ENCODE peak calls at places on chromosome 12, in ten cellular contexts. One of them, this sample, is unnamed.

GRCh38 chr12:25052191-25053020 is 103.5 kb upstream of the BCAT1 start:
- DNase-seq in suprapubic skin: no peak
- DNase-seq in PC-9: no peak
- DNase-seq in neural progenitor cell: no peak
- DNase-seq in effector memory CD4-positive, alpha-beta T cell: peak; percentile 21
- DNase-seq in pancreas: no peak
- DNase-seq in CD8-positive, alpha-beta memory T cell: peak; percentile 87
- DNase-seq in left ventricle myocardium inferior: no peak
- DNase-seq in thyroid gland: no peak
- DNase-seq in K562: no peak
- DNase-seq in this sample: no peak

GRCh38 chr12:54549774-54550451 is 512 bp downstream of the PDE1B start:
- DNase-seq in left ventricle myocardium inferior: no peak
- DNase-seq in PC-9: no peak
- DNase-seq in thyroid gland: peak; percentile 30
- DNase-seq in pancreas: peak; percentile 68
- DNase-seq in effector memory CD4-positive, alpha-beta T cell: no peak
- DNase-seq in suprapubic skin: no peak
- DNase-seq in neural progenitor cell: peak; percentile 66
- DNase-seq in K562: no peak
- DNase-seq in CD8-positive, alpha-beta memory T cell: no peak
- DNase-seq in this sample: no peak

GRCh38 chr12:54364413-54364812 is at the start of gene GPR84:
- DNase-seq in PC-9: no peak
- DNase-seq in pancreas: no peak
- DNase-seq in neural progenitor cell: no peak
- DNase-seq in effector memory CD4-positive, alpha-beta T cell: no peak
- DNase-seq in left ventricle myocardium inferior: no peak
- DNase-seq in CD8-positive, alpha-beta memory T cell: no peak
- DNase-seq in K562: no peak
- DNase-seq in thyroid gland: no peak
- DNase-seq in suprapubic skin: no peak
- DNase-seq in this sample: no peak

GRCh38 chr12:25054076-25054782 is 105.3 kb upstream of the BCAT1 start:
- DNase-seq in PC-9: no peak
- DNase-seq in neural progenitor cell: no peak
- DNase-seq in suprapubic skin: no peak
- DNase-seq in K562: no peak
- DNase-seq in CD8-positive, alpha-beta memory T cell: no peak
- DNase-seq in effector memory CD4-positive, alpha-beta T cell: no peak
- DNase-seq in thyroid gland: no peak
- DNase-seq in left ventricle myocardium inferior: no peak
- DNase-seq in pancreas: no peak
- DNase-seq in this sample: no peak

GRCh38 chr12:115950959-115951358 is 326.5 kb downstream of the MED13L start:
- DNase-seq in suprapubic skin: no peak
- DNase-seq in PC-9: no peak
- DNase-seq in pancreas: no peak
- DNase-seq in K562: no peak
- DNase-seq in CD8-positive, alpha-beta memory T cell: no peak
- DNase-seq in effector memory CD4-positive, alpha-beta T cell: no peak
- DNase-seq in neural progenitor cell: no peak
- DNase-seq in left ventricle myocardium inferior: no peak
- DNase-seq in thyroid gland: no peak
- DNase-seq in this sample: no peak

GRCh38 chr12:106357549-106358409 is at the start of gene POLR3B:
- DNase-seq in K562: peak; percentile 98
- DNase-seq in left ventricle myocardium inferior: peak; percentile 95
- DNase-seq in neural progenitor cell: peak; percentile 97
- DNase-seq in CD8-positive, alpha-beta memory T cell: peak; percentile 96
- DNase-seq in pancreas: peak; percentile 98
- DNase-seq in thyroid gland: peak; percentile 97
- DNase-seq in PC-9: peak; percentile 84
- DNase-seq in suprapubic skin: peak; percentile 99
- DNase-seq in effector memory CD4-positive, alpha-beta T cell: peak; percentile 94
- DNase-seq in this sample: peak; percentile 96

GRCh38 chr12:111773801-111774551 is 7.2 kb downstream of the ALDH2 start:
- DNase-seq in K562: no peak
- DNase-seq in thyroid gland: peak; percentile 84
- DNase-seq in neural progenitor cell: peak; percentile 37
- DNase-seq in pancreas: no peak
- DNase-seq in left ventricle myocardium inferior: peak; percentile 72
- DNase-seq in PC-9: no peak
- DNase-seq in CD8-positive, alpha-beta memory T cell: no peak
- DNase-seq in suprapubic skin: peak; percentile 87
- DNase-seq in effector memory CD4-positive, alpha-beta T cell: no peak
- DNase-seq in this sample: peak; percentile 87

GRCh38 chr12:113299619-113300237 is 35.2 kb downstream of the SLC8B1 start:
- DNase-seq in K562: peak; percentile 89
- DNase-seq in effector memory CD4-positive, alpha-beta T cell: no peak
- DNase-seq in CD8-positive, alpha-beta memory T cell: no peak
- DNase-seq in pancreas: no peak
- DNase-seq in PC-9: peak; percentile 96
- DNase-seq in left ventricle myocardium inferior: peak; percentile 72
- DNase-seq in thyroid gland: peak; percentile 96
- DNase-seq in suprapubic skin: no peak
- DNase-seq in neural progenitor cell: peak; percentile 68
- DNase-seq in this sample: peak; percentile 48

GRCh38 chr12:38053655-38054464 is 262.7 kb upstream of the ALG10B start:
- DNase-seq in K562: peak; percentile 22
- DNase-seq in left ventricle myocardium inferior: no peak
- DNase-seq in PC-9: peak; percentile 70
- DNase-seq in effector memory CD4-positive, alpha-beta T cell: no peak
- DNase-seq in thyroid gland: no peak
- DNase-seq in CD8-positive, alpha-beta memory T cell: no peak
- DNase-seq in neural progenitor cell: no peak
- DNase-seq in suprapubic skin: no peak
- DNase-seq in pancreas: peak; percentile 76
- DNase-seq in this sample: no peak

GRCh38 chr12:65611396-65611795 is 212.9 kb upstream of the HMGA2 start:
- DNase-seq in suprapubic skin: no peak
- DNase-seq in CD8-positive, alpha-beta memory T cell: no peak
- DNase-seq in thyroid gland: no peak
- DNase-seq in left ventricle myocardium inferior: no peak
- DNase-seq in pancreas: no peak
- DNase-seq in effector memory CD4-positive, alpha-beta T cell: no peak
- DNase-seq in PC-9: no peak
- DNase-seq in neural progenitor cell: no peak
- DNase-seq in K562: no peak
- DNase-seq in this sample: no peak

GRCh38 chr12:66036317-66036716 is 94.2 kb downstream of the LLPH start:
- DNase-seq in neural progenitor cell: no peak
- DNase-seq in K562: no peak
- DNase-seq in PC-9: peak; percentile 54
- DNase-seq in thyroid gland: no peak
- DNase-seq in suprapubic skin: no peak
- DNase-seq in effector memory CD4-positive, alpha-beta T cell: no peak
- DNase-seq in CD8-positive, alpha-beta memory T cell: no peak
- DNase-seq in pancreas: peak; percentile 34
- DNase-seq in left ventricle myocardium inferior: peak; percentile 40
- DNase-seq in this sample: no peak

GRCh38 chr12:111404362-111405148 is 1.2 kb upstream of the SH2B3 start:
- DNase-seq in K562: peak; percentile 83
- DNase-seq in pancreas: no peak
- DNase-seq in thyroid gland: peak; percentile 40
- DNase-seq in left ventricle myocardium inferior: peak; percentile 38
- DNase-seq in neural progenitor cell: peak; percentile 57
- DNase-seq in CD8-positive, alpha-beta memory T cell: peak; percentile 35
- DNase-seq in suprapubic skin: no peak
- DNase-seq in PC-9: no peak
- DNase-seq in effector memory CD4-positive, alpha-beta T cell: peak; percentile 46
- DNase-seq in this sample: no peak

GRCh38 chr12:89070603-89071002 is 281.7 kb downstream of the DUSP6 start:
- DNase-seq in effector memory CD4-positive, alpha-beta T cell: no peak
- DNase-seq in PC-9: no peak
- DNase-seq in CD8-positive, alpha-beta memory T cell: no peak
- DNase-seq in suprapubic skin: no peak
- DNase-seq in pancreas: no peak
- DNase-seq in thyroid gland: no peak
- DNase-seq in neural progenitor cell: no peak
- DNase-seq in left ventricle myocardium inferior: no peak
- DNase-seq in K562: no peak
- DNase-seq in this sample: no peak

GRCh38 chr12:4251228-4251891 is 22.2 kb upstream of the CCND2 start:
- DNase-seq in effector memory CD4-positive, alpha-beta T cell: no peak
- DNase-seq in PC-9: no peak
- DNase-seq in pancreas: no peak
- DNase-seq in suprapubic skin: no peak
- DNase-seq in CD8-positive, alpha-beta memory T cell: peak; percentile 44
- DNase-seq in neural progenitor cell: no peak
- DNase-seq in left ventricle myocardium inferior: no peak
- DNase-seq in thyroid gland: no peak
- DNase-seq in K562: no peak
- DNase-seq in this sample: no peak

GRCh38 chr12:58172433-58173073 is 231.2 kb downstream of the ATP23 start:
- DNase-seq in PC-9: no peak
- DNase-seq in K562: no peak
- DNase-seq in CD8-positive, alpha-beta memory T cell: no peak
- DNase-seq in suprapubic skin: no peak
- DNase-seq in left ventricle myocardium inferior: no peak
- DNase-seq in neural progenitor cell: no peak
- DNase-seq in thyroid gland: no peak
- DNase-seq in pancreas: peak; percentile 23
- DNase-seq in effector memory CD4-positive, alpha-beta T cell: no peak
- DNase-seq in this sample: no peak

GRCh38 chr12:49108958-49109404 is 1.7 kb downstream of the LMBR1L start:
- DNase-seq in pancreas: no peak
- DNase-seq in neural progenitor cell: no peak
- DNase-seq in thyroid gland: peak; percentile 52
- DNase-seq in PC-9: no peak
- DNase-seq in suprapubic skin: no peak
- DNase-seq in CD8-positive, alpha-beta memory T cell: no peak
- DNase-seq in K562: no peak
- DNase-seq in effector memory CD4-positive, alpha-beta T cell: no peak
- DNase-seq in left ventricle myocardium inferior: peak; percentile 50
- DNase-seq in this sample: peak; percentile 66

GRCh38 chr12:49100380-49100779 is 5.8 kb upstream of the DHH start:
- DNase-seq in left ventricle myocardium inferior: no peak
- DNase-seq in suprapubic skin: no peak
- DNase-seq in neural progenitor cell: no peak
- DNase-seq in thyroid gland: no peak
- DNase-seq in CD8-positive, alpha-beta memory T cell: no peak
- DNase-seq in PC-9: no peak
- DNase-seq in pancreas: no peak
- DNase-seq in K562: no peak
- DNase-seq in effector memory CD4-positive, alpha-beta T cell: no peak
- DNase-seq in this sample: no peak

GRCh38 chr12:49109631-49110172 is 945 bp downstream of the LMBR1L start:
- DNase-seq in thyroid gland: no peak
- DNase-seq in K562: no peak
- DNase-seq in suprapubic skin: no peak
- DNase-seq in pancreas: no peak
- DNase-seq in CD8-positive, alpha-beta memory T cell: no peak
- DNase-seq in left ventricle myocardium inferior: no peak
- DNase-seq in effector memory CD4-positive, alpha-beta T cell: no peak
- DNase-seq in neural progenitor cell: no peak
- DNase-seq in PC-9: no peak
- DNase-seq in this sample: no peak

GRCh38 chr12:49105504-49106120 is 5.0 kb downstream of the LMBR1L start:
- DNase-seq in left ventricle myocardium inferior: peak; percentile 35
- DNase-seq in neural progenitor cell: no peak
- DNase-seq in thyroid gland: no peak
- DNase-seq in effector memory CD4-positive, alpha-beta T cell: no peak
- DNase-seq in suprapubic skin: no peak
- DNase-seq in PC-9: peak; percentile 89
- DNase-seq in pancreas: no peak
- DNase-seq in CD8-positive, alpha-beta memory T cell: no peak
- DNase-seq in K562: no peak
- DNase-seq in this sample: no peak

DNA sequence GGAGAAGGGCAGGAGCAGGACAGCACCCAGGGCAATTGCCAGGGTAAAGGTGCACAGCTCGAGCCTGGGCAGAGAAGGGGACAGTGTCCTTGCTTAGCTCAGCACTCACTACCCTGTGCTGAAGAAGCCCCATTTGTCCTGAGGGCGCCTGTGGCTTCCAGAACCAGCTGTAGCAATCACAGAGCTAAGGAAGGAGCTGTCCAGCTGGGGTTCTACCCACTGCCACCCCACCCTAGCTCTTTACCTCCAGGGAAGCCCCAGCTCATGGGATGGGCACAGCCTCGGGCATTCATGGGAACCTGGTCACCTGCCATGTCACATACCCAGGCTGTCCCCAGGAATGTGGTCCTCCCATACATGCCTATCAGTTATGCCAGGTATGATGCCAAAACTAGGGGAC is 5.8 kb downstream of the LMBR1L start:
- DNase-seq in PC-9: no peak
- DNase-seq in left ventricle myocardium inferior: no peak
- DNase-seq in effector memory CD4-positive, alpha-beta T cell: no peak
- DNase-seq in neural progenitor cell: no peak
- DNase-seq in K562: no peak
- DNase-seq in thyroid gland: no peak
- DNase-seq in CD8-positive, alpha-beta memory T cell: no peak
- DNase-seq in pancreas: no peak
- DNase-seq in suprapubic skin: no peak
- DNase-seq in this sample: no peak
- H3K4me1 ChIP-seq in PC-9: peaks cover 37% of the 10 kb centered on the region
- H3K4me1 ChIP-seq in left ventricle myocardium inferior: peaks cover 69% of the 10 kb centered on the region
- H3K4me1 ChIP-seq in effector memory CD4-positive, alpha-beta T cell: peaks cover 14% of the 10 kb centered on the region
- H3K4me1 ChIP-seq in neural progenitor cell: peaks cover 6% of the 10 kb centered on the region
- H3K4me1 ChIP-seq in K562: peaks cover 5% of the 10 kb centered on the region
- H3K4me1 ChIP-seq in thyroid gland: peaks cover 16% of the 10 kb centered on the region
- H3K4me1 ChIP-seq in CD8-positive, alpha-beta memory T cell: peaks cover 14% of the 10 kb centered on the region
- H3K4me1 ChIP-seq in pancreas: peaks cover 11% of the 10 kb centered on the region
- H3K4me1 ChIP-seq in suprapubic skin: peaks cover 51% of the 10 kb centered on the region
- H3K4me1 ChIP-seq in this sample: peaks cover 21% of the 10 kb centered on the region

GRCh38 chr12:130145731-130146130 is 16.5 kb upstream of the FZD10 start:
- DNase-seq in CD8-positive, alpha-beta memory T cell: no peak
- DNase-seq in left ventricle myocardium inferior: no peak
- DNase-seq in effector memory CD4-positive, alpha-beta T cell: no peak
- DNase-seq in suprapubic skin: no peak
- DNase-seq in K562: no peak
- DNase-seq in thyroid gland: no peak
- DNase-seq in pancreas: no peak
- DNase-seq in PC-9: no peak
- DNase-seq in neural progenitor cell: no peak
- DNase-seq in this sample: no peak
- H3K4me1 ChIP-seq in CD8-positive, alpha-beta memory T cell: no peaks in the 10 kb centered on the region
- H3K4me1 ChIP-seq in left ventricle myocardium inferior: no peaks in the 10 kb centered on the region
- H3K4me1 ChIP-seq in effector memory CD4-positive, alpha-beta T cell: no peaks in the 10 kb centered on the region
- H3K4me1 ChIP-seq in suprapubic skin: peaks cover 13% of the 10 kb centered on the region
- H3K4me1 ChIP-seq in K562: no peaks in the 10 kb centered on the region
- H3K4me1 ChIP-seq in thyroid gland: no peaks in the 10 kb centered on the region
- H3K4me1 ChIP-seq in pancreas: no peaks in the 10 kb centered on the region
- H3K4me1 ChIP-seq in PC-9: no peaks in the 10 kb centered on the region
- H3K4me1 ChIP-seq in neural progenitor cell: no peaks in the 10 kb centered on the region
- H3K4me1 ChIP-seq in this sample: no peaks in the 10 kb centered on the region

GRCh38 chr12:122085006-122085405 is 6.5 kb downstream of the MLXIP start:
- DNase-seq in K562: no peak
- DNase-seq in left ventricle myocardium inferior: no peak
- DNase-seq in thyroid gland: no peak
- DNase-seq in CD8-positive, alpha-beta memory T cell: no peak
- DNase-seq in neural progenitor cell: peak; percentile 81
- DNase-seq in suprapubic skin: no peak
- DNase-seq in pancreas: peak; percentile 20
- DNase-seq in PC-9: no peak
- DNase-seq in effector memory CD4-positive, alpha-beta T cell: no peak
- DNase-seq in this sample: no peak
- H3K4me1 ChIP-seq in K562: peaks cover 37% of the 10 kb centered on the region
- H3K4me1 ChIP-seq in left ventricle myocardium inferior: peaks cover 97% of the 10 kb centered on the region
- H3K4me1 ChIP-seq in thyroid gland: peaks cover 61% of the 10 kb centered on the region
- H3K4me1 ChIP-seq in CD8-positive, alpha-beta memory T cell: peaks cover 94% of the 10 kb centered on the region
- H3K4me1 ChIP-seq in neural progenitor cell: peaks cover 14% of the 10 kb centered on the region
- H3K4me1 ChIP-seq in suprapubic skin: peaks cover 71% of the 10 kb centered on the region
- H3K4me1 ChIP-seq in pancreas: peaks cover 21% of the 10 kb centered on the region
- H3K4me1 ChIP-seq in PC-9: peaks cover 26% of the 10 kb centered on the region
- H3K4me1 ChIP-seq in effector memory CD4-positive, alpha-beta T cell: peaks cover 41% of the 10 kb centered on the region
- H3K4me1 ChIP-seq in this sample: peaks cover 62% of the 10 kb centered on the region

GRCh38 chr12:68367903-68368302 is 35.7 kb upstream of the MDM1 start:
- DNase-seq in K562: no peak
- DNase-seq in suprapubic skin: no peak
- DNase-seq in thyroid gland: no peak
- DNase-seq in PC-9: peak; percentile 55
- DNase-seq in neural progenitor cell: no peak
- DNase-seq in left ventricle myocardium inferior: no peak
- DNase-seq in CD8-positive, alpha-beta memory T cell: peak; percentile 45
- DNase-seq in pancreas: no peak
- DNase-seq in effector memory CD4-positive, alpha-beta T cell: peak; percentile 9
- DNase-seq in this sample: no peak
- H3K4me1 ChIP-seq in K562: peaks cover 17% of the 10 kb centered on the region
- H3K4me1 ChIP-seq in suprapubic skin: peaks cover 24% of the 10 kb centered on the region
- H3K4me1 ChIP-seq in thyroid gland: peaks cover 4% of the 10 kb centered on the region
- H3K4me1 ChIP-seq in PC-9: peaks cover 19% of the 10 kb centered on the region
- H3K4me1 ChIP-seq in neural progenitor cell: peaks cover 8% of the 10 kb centered on the region
- H3K4me1 ChIP-seq in left ventricle myocardium inferior: peaks cover 48% of the 10 kb centered on the region
- H3K4me1 ChIP-seq in CD8-positive, alpha-beta memory T cell: peaks cover 61% of the 10 kb centered on the region
- H3K4me1 ChIP-seq in pancreas: no peaks in the 10 kb centered on the region
- H3K4me1 ChIP-seq in effector memory CD4-positive, alpha-beta T cell: peaks cover 37% of the 10 kb centered on the region
- H3K4me1 ChIP-seq in this sample: peaks cover 7% of the 10 kb centered on the region

This sample was measured in mucosa of descending colon.